ENCODE peak calls at places on chromosomes 4 and X, in five cellular contexts. Q is lower leg skin; W is adrenal gland; A is CD4-positive, alpha-beta T cell; M is H9. E is an unnamed sample.

GRCh38 chr4:51923343-51923742 is 80.4 kb downstream of the DCUN1D4 start:
- DNase-seq in A (no peak), Q (no peak), M (no peak), W (no peak), E (no peak)

GRCh38 chr4:145930592-145930991 is 8.0 kb downstream of the ZNF827 start:
- DNase-seq in M (no peak), W (no peak), A (no peak), Q (no peak), E (no peak)

GRCh38 chr4:158799856-158800255 is 31.0 kb downstream of the FNIP2 start:
- DNase-seq in Q (no peak), A (no peak), M (no peak), W (no peak), E (no peak)

GRCh38 chrX:124194903-124195302 is 137.6 kb upstream of the TEX13D start:
- DNase-seq in Q (no peak), M (no peak), A (no peak), W (no peak), E (no peak)

GRCh38 chr4:182111586-182111985 is 131.6 kb upstream of the TENM3 start:
- DNase-seq in Q (no peak), W (no peak), M (no peak), A (no peak), E (no peak)

GRCh38 chr4:156347412-156348075 is 393.9 kb upstream of the CTSO start:
- DNase-seq in A (no peak), W (no peak), Q (no peak), M (no peak), E (no peak)

GRCh38 chrX:103488332-103488731 is 31.0 kb downstream of the RAB40A start:
- DNase-seq in W (no peak), M (no peak), A (no peak), Q (no peak), E (no peak)

GRCh38 chrX:21963736-21964135 is 23.2 kb downstream of the SMS start:
- DNase-seq in W (peak; percentile 59), A (no peak), Q (no peak), M (no peak), E (no peak)

GRCh38 chr4:2963185-2964076 is at the start of the genes GRK4 and NOP14:
- DNase-seq in Q (peak; percentile 96), W (peak; percentile 99), A (peak; percentile 96), M (peak; percentile 98), E (peak; percentile 98)
- TF ChIP-seq CTCF in Q (no peak), W (peak; percentile 13), A (peak; percentile 62), M (no peak), E (peak; percentile 25)

DNA sequence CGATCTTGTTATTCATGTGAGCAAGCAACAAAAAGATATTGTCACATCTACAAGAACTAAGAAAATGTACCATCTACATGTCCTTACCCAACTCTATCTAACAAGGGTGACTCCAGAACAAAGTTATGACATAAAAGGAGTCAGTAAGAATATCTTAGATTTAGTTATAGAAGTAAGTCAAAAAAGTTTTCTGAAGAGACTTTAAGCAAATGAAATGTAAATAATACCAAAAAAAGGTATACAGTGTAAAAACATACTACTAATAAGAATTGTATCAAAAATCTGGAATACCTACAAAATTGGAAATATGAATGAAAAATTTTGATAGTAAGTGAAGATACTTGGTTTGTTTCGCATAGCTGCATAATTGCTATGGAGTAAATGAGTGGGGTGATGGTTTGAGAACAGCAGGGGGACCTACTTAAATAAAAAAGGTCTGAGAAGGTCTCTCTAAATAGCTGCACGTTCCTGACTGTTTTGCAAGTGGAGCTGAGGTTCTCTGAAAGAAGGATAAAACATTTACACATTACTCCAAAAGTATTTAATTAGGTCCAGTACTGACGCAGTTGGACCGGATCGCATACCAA is 51.0 kb upstream of the ENPP6 start:
- DNase-seq in Q (no peak), W (peak; percentile 14), A (no peak), M (peak; percentile 4), E (no peak)
- TF ChIP-seq CTCF in Q (no peak), W (no peak), A (no peak), M (peak; percentile 9), E (no peak)

GRCh38 chr4:6273661-6273990 is 4.0 kb downstream of the WFS1 start:
- DNase-seq in Q (no peak), W (no peak), M (no peak), A (no peak), E (no peak)

GRCh38 chr4:6277139-6277802 is 7.6 kb downstream of the WFS1 start:
- DNase-seq in M (no peak), Q (no peak), W (peak; percentile 85), A (no peak), E (peak; percentile 49)

GRCh38 chr4:6275351-6275750 is 5.7 kb downstream of the WFS1 start:
- DNase-seq in Q (no peak), W (no peak), A (no peak), M (no peak), E (no peak)

GRCh38 chr4:6277935-6278800 is 8.5 kb downstream of the WFS1 start:
- DNase-seq in M (no peak), Q (no peak), W (no peak), A (no peak), E (no peak)

DNA sequence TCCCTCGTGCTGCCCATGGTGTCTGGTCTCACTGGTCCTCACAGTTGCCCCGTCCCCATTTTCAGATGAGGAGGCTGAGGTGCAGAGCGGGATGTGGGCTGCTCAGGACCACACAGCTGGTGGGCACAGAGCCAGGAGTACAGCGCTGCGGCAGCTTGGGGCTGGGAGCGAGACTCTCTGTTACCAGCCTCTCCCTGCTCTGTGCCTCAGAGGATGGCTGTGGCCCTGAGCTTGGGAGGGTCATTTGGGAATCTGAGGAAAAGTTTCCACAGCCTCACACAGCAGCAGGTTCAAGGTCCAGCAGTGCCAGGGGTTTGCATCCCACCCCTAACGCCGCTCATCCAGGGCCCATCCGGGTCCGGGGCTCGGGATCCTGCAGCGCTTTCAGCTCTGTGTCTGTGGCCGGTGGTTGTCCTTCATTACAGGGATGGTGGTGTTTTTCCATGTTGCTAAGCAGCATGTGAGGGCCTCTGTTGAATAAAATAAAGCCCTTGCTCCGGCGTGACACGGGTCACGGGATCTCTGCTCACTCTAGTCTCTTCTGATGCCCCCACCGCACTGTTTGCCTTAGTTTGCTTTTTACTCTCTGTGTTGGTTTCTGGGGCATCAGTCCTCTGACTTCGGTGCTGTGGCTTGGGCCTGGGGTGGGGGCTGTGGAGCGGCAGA is 6.4 kb downstream of the WFS1 start:
- DNase-seq in W (peak; percentile 72), Q (no peak), M (no peak), A (no peak), E (no peak)
- TF ChIP-seq CTCF in W (no peak), Q (no peak), M (no peak), A (no peak), E (no peak)

DNA sequence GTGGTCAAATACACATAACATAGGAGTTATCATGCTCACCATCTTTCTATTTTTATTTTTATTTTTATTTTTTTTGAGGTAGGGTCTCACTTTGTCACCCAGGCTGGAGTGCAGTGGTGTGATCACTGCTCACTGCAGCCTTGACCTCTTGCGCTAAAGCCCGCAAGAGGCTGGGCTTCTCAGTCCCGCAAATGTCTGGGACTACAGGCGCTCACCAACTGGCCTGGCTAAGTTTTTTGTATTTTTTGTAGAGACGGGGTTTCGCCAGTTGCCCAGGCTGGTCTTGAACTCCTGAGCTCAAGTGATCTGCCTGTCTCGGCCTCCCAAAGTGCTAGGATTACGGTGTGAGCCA is 295 bp upstream of the TLR10 start:
- DNase-seq in A (no peak), Q (no peak), M (no peak), W (no peak), E (no peak)
- TF ChIP-seq CTCF in A (peak; percentile 55), Q (no peak), M (no peak), W (no peak), E (peak; percentile 48)

GRCh38 chr4:106982711-106983211 is 53.4 kb downstream of the DKK2 start:
- DNase-seq in M (no peak), Q (no peak), W (no peak), A (no peak), E (no peak)
- TF ChIP-seq CTCF in M (no peak), Q (no peak), W (no peak), A (peak; percentile 15), E (no peak)

DNA sequence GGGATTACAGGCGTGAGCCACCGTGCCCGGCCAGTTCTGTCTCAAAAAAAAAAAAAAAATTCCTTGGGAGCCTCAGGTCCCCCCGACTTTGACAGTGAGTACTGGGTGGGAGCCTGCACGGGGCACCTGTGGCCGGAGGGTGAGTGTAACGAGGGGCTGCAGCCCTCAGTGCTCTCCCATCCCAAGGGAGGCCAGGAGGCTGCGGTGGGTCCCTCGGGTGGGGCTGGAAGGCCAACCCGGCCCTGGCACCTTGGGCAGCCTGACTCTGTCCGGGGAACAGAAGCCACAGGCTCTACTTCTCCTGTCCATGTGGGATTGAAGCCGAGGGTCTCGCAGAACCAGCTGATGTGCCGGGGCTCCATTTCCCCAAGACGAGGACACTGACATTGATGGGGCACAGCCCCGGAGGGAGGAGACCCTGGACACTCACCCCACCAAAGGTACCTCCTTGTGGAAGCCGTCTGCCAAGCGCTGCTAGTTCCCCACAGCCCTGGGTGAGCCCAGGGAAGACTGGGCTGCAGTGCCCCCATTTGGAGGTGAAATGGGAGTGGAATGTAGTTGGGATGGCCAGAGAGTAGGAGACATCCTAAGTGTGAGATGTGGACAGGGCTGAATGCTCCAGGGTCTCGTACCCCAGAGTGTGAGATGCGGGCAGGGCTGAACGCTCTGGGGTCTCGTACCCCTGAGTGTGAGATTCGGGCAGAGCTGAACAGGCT is 2.3 kb upstream of the SLC26A1 start:
- DNase-seq in A (no peak), Q (no peak), W (no peak), M (no peak), E (no peak)
- TF ChIP-seq CTCF in A (no peak), Q (no peak), W (no peak), M (peak; percentile 26), E (no peak)

GRCh38 chr4:18934197-18934596 is 912.6 kb upstream of the LCORL start:
- DNase-seq in M (no peak), W (no peak), A (no peak), Q (no peak), E (no peak)
- TF ChIP-seq CTCF in M (peak; percentile 35), W (no peak), A (no peak), Q (no peak), E (no peak)

DNA sequence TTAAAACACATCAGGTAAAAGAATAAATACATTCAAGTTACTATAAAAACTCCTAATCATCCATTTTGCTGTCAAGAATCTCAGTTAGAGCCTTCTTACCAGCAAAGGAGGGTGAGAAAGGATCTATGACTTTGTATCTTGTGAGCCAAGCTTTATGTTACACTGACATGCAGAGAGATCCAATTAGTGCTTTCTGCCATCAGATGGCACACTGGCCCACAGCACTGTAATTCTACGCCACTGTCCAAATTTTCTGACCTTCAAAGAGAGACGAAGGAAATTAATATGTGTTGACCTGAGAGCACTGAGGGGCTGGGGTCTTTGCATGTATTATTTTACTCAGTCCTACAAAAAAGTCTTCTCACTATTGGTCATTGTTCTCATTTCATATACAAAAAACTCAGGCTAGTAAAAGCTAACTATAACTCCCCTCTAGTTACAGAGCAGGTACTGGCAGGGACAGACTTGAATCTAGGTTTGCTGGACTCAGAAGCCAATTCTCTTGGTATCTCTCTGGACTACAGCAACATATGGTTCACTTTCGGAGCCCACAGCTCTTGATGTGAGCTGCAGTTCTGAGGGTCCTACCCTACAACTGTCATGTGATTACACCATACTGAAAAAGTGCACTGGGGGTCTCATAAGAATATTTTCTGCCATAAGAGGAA is 157.6 kb downstream of the NR3C2 start:
- DNase-seq in M (no peak), Q (no peak), A (no peak), W (peak; percentile 63), E (no peak)
- TF ChIP-seq CTCF in M (peak; percentile 43), Q (no peak), A (no peak), W (no peak), E (no peak)